ENCODE peak calls at places on chromosomes 3 and 15, in eight cellular contexts. One of them, this sample, is unnamed.

GRCh38 chr3:38168151-38168987 is 3.0 kb downstream of the OXSR1 start:
- DNase-seq in SJSA1: peak; percentile 54
- DNase-seq in cardiac muscle cell: peak; percentile 42
- DNase-seq in CD8-positive, alpha-beta memory T cell: no peak
- DNase-seq in right lobe of liver: no peak
- DNase-seq in gastrocnemius medialis: no peak
- DNase-seq in pancreas: no peak
- DNase-seq in small intestine: no peak
- DNase-seq in this sample: no peak

GRCh38 chr15:63010920-63011693 is 31.4 kb upstream of the TPM1 start:
- DNase-seq in cardiac muscle cell: no peak
- DNase-seq in gastrocnemius medialis: no peak
- DNase-seq in SJSA1: no peak
- DNase-seq in CD8-positive, alpha-beta memory T cell: no peak
- DNase-seq in small intestine: peak; percentile 90
- DNase-seq in right lobe of liver: peak; percentile 81
- DNase-seq in pancreas: no peak
- DNase-seq in this sample: no peak

GRCh38 chr3:66703501-66703900 is 202.7 kb upstream of the LRIG1 start:
- DNase-seq in pancreas: no peak
- DNase-seq in small intestine: no peak
- DNase-seq in cardiac muscle cell: peak; percentile 37
- DNase-seq in SJSA1: no peak
- DNase-seq in gastrocnemius medialis: no peak
- DNase-seq in right lobe of liver: no peak
- DNase-seq in CD8-positive, alpha-beta memory T cell: no peak
- DNase-seq in this sample: no peak

GRCh38 chr3:4471907-4472306 is 4.8 kb upstream of the SUMF1 start:
- DNase-seq in right lobe of liver: peak; percentile 58
- DNase-seq in pancreas: peak; percentile 77
- DNase-seq in SJSA1: no peak
- DNase-seq in gastrocnemius medialis: no peak
- DNase-seq in small intestine: no peak
- DNase-seq in cardiac muscle cell: no peak
- DNase-seq in CD8-positive, alpha-beta memory T cell: no peak
- DNase-seq in this sample: no peak

GRCh38 chr3:137509354-137510045 is 254.6 kb upstream of the SOX14 start:
- DNase-seq in CD8-positive, alpha-beta memory T cell: no peak
- DNase-seq in SJSA1: no peak
- DNase-seq in pancreas: no peak
- DNase-seq in gastrocnemius medialis: no peak
- DNase-seq in right lobe of liver: no peak
- DNase-seq in cardiac muscle cell: no peak
- DNase-seq in small intestine: no peak
- DNase-seq in this sample: no peak

GRCh38 chr15:22839046-22839705 is 710 bp downstream of the NIPA2 start:
- DNase-seq in CD8-positive, alpha-beta memory T cell: no peak
- DNase-seq in right lobe of liver: no peak
- DNase-seq in pancreas: no peak
- DNase-seq in cardiac muscle cell: peak; percentile 27
- DNase-seq in small intestine: peak; percentile 23
- DNase-seq in SJSA1: no peak
- DNase-seq in gastrocnemius medialis: no peak
- DNase-seq in this sample: no peak

GRCh38 chr3:64023187-64023860 is at the start of gene PSMD6:
- DNase-seq in SJSA1: peak; percentile 87
- DNase-seq in cardiac muscle cell: peak; percentile 89
- DNase-seq in small intestine: peak; percentile 76
- DNase-seq in right lobe of liver: peak; percentile 90
- DNase-seq in pancreas: peak; percentile 85
- DNase-seq in CD8-positive, alpha-beta memory T cell: peak; percentile 88
- DNase-seq in gastrocnemius medialis: peak; percentile 78
- DNase-seq in this sample: peak; percentile 90

GRCh38 chr3:139906441-139906840 is 28.5 kb upstream of the CLSTN2 start:
- DNase-seq in pancreas: no peak
- DNase-seq in gastrocnemius medialis: no peak
- DNase-seq in cardiac muscle cell: peak; percentile 2
- DNase-seq in right lobe of liver: no peak
- DNase-seq in CD8-positive, alpha-beta memory T cell: no peak
- DNase-seq in SJSA1: peak; percentile 65
- DNase-seq in small intestine: no peak
- DNase-seq in this sample: no peak

GRCh38 chr3:143352850-143353550 is 233.4 kb downstream of the CHST2 start:
- DNase-seq in small intestine: peak; percentile 16
- DNase-seq in pancreas: no peak
- DNase-seq in right lobe of liver: no peak
- DNase-seq in cardiac muscle cell: no peak
- DNase-seq in CD8-positive, alpha-beta memory T cell: no peak
- DNase-seq in SJSA1: no peak
- DNase-seq in gastrocnemius medialis: no peak
- DNase-seq in this sample: no peak

GRCh38 chr3:120399372-120399771 is 50.2 kb upstream of the LRRC58 start:
- DNase-seq in small intestine: no peak
- DNase-seq in cardiac muscle cell: no peak
- DNase-seq in CD8-positive, alpha-beta memory T cell: no peak
- DNase-seq in gastrocnemius medialis: no peak
- DNase-seq in SJSA1: no peak
- DNase-seq in pancreas: no peak
- DNase-seq in right lobe of liver: no peak
- DNase-seq in this sample: no peak

GRCh38 chr3:141996437-141996836 is 120.0 kb downstream of the ATP1B3 start:
- DNase-seq in SJSA1: no peak
- DNase-seq in gastrocnemius medialis: no peak
- DNase-seq in pancreas: no peak
- DNase-seq in cardiac muscle cell: no peak
- DNase-seq in CD8-positive, alpha-beta memory T cell: no peak
- DNase-seq in right lobe of liver: no peak
- DNase-seq in small intestine: no peak
- DNase-seq in this sample: no peak

GRCh38 chr3:170989100-170989648 is 37.3 kb downstream of the SLC2A2 start:
- DNase-seq in right lobe of liver: no peak
- DNase-seq in CD8-positive, alpha-beta memory T cell: no peak
- DNase-seq in pancreas: no peak
- DNase-seq in cardiac muscle cell: no peak
- DNase-seq in SJSA1: no peak
- DNase-seq in gastrocnemius medialis: no peak
- DNase-seq in small intestine: no peak
- DNase-seq in this sample: no peak

GRCh38 chr3:48690846-48691458 is 5.2 kb upstream of the NCKIPSD start:
- DNase-seq in gastrocnemius medialis: no peak
- DNase-seq in SJSA1: no peak
- DNase-seq in small intestine: no peak
- DNase-seq in cardiac muscle cell: no peak
- DNase-seq in right lobe of liver: no peak
- DNase-seq in CD8-positive, alpha-beta memory T cell: no peak
- DNase-seq in pancreas: no peak
- DNase-seq in this sample: no peak

GRCh38 chr3:115913069-115913686 is 289.9 kb downstream of the GAP43 start:
- DNase-seq in cardiac muscle cell: no peak
- DNase-seq in pancreas: no peak
- DNase-seq in small intestine: no peak
- DNase-seq in gastrocnemius medialis: no peak
- DNase-seq in SJSA1: no peak
- DNase-seq in CD8-positive, alpha-beta memory T cell: no peak
- DNase-seq in right lobe of liver: no peak
- DNase-seq in this sample: no peak

GRCh38 chr15:41490355-41490754 is 3.3 kb upstream of the ITPKA start:
- DNase-seq in cardiac muscle cell: peak; percentile 91
- DNase-seq in SJSA1: peak; percentile 80
- DNase-seq in small intestine: no peak
- DNase-seq in right lobe of liver: no peak
- DNase-seq in CD8-positive, alpha-beta memory T cell: no peak
- DNase-seq in gastrocnemius medialis: no peak
- DNase-seq in pancreas: no peak
- DNase-seq in this sample: no peak

GRCh38 chr3:40718209-40718608 is 193.4 kb downstream of the ZNF621 start:
- DNase-seq in cardiac muscle cell: no peak
- DNase-seq in small intestine: no peak
- DNase-seq in CD8-positive, alpha-beta memory T cell: no peak
- DNase-seq in gastrocnemius medialis: no peak
- DNase-seq in SJSA1: no peak
- DNase-seq in right lobe of liver: no peak
- DNase-seq in pancreas: no peak
- DNase-seq in this sample: no peak

GRCh38 chr15:89628791-89629715 is 26.2 kb downstream of the KIF7 start:
- DNase-seq in small intestine: no peak
- DNase-seq in right lobe of liver: no peak
- DNase-seq in SJSA1: no peak
- DNase-seq in CD8-positive, alpha-beta memory T cell: no peak
- DNase-seq in pancreas: no peak
- DNase-seq in cardiac muscle cell: no peak
- DNase-seq in gastrocnemius medialis: no peak
- DNase-seq in this sample: no peak

GRCh38 chr15:90598053-90598577 is 68.4 kb downstream of the CRTC3 start:
- DNase-seq in small intestine: peak; percentile 23
- DNase-seq in CD8-positive, alpha-beta memory T cell: no peak
- DNase-seq in gastrocnemius medialis: peak; percentile 67
- DNase-seq in right lobe of liver: peak; percentile 85
- DNase-seq in SJSA1: no peak
- DNase-seq in cardiac muscle cell: peak; percentile 16
- DNase-seq in pancreas: no peak
- DNase-seq in this sample: no peak

DNA sequence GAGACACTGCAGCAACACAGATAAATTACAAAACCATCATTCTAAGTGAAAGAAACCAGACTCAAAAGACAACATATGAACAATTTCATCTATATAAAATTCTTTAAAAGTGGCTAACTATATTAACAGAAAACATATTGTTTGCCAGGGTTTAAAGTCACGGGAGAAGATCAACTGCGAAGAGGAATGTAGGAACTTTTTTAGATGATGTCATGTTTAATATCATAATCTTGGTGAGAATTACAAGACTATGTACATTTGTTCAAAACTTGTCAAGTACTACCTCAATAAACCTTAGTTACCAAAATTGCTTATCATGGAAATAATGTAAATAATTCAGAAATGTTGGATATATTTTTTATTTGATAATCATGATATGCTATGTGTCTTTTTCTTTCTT is 395.1 kb upstream of the PLSCR5 start:
- DNase-seq in SJSA1: no peak
- DNase-seq in cardiac muscle cell: no peak
- DNase-seq in CD8-positive, alpha-beta memory T cell: no peak
- DNase-seq in pancreas: no peak
- DNase-seq in small intestine: no peak
- DNase-seq in gastrocnemius medialis: no peak
- DNase-seq in right lobe of liver: no peak
- DNase-seq in this sample: no peak
- H3K9me3 ChIP-seq in SJSA1: no peaks in the 10 kb centered on the region
- H3K9me3 ChIP-seq in cardiac muscle cell: no peaks in the 10 kb centered on the region
- H3K9me3 ChIP-seq in CD8-positive, alpha-beta memory T cell: no peaks in the 10 kb centered on the region
- H3K9me3 ChIP-seq in pancreas: no peaks in the 10 kb centered on the region
- H3K9me3 ChIP-seq in small intestine: no peaks in the 10 kb centered on the region
- H3K9me3 ChIP-seq in gastrocnemius medialis: no peaks in the 10 kb centered on the region
- H3K9me3 ChIP-seq in right lobe of liver: no peaks in the 10 kb centered on the region
- H3K9me3 ChIP-seq in this sample: peaks cover 2% of the 10 kb centered on the region

GRCh38 chr15:86661580-86661979 is 581.9 kb downstream of the AGBL1 start:
- DNase-seq in SJSA1: no peak
- DNase-seq in pancreas: no peak
- DNase-seq in gastrocnemius medialis: no peak
- DNase-seq in small intestine: no peak
- DNase-seq in cardiac muscle cell: no peak
- DNase-seq in CD8-positive, alpha-beta memory T cell: no peak
- DNase-seq in right lobe of liver: no peak
- DNase-seq in this sample: no peak
- H3K9me3 ChIP-seq in SJSA1: no peaks in the 10 kb centered on the region
- H3K9me3 ChIP-seq in pancreas: no peaks in the 10 kb centered on the region
- H3K9me3 ChIP-seq in gastrocnemius medialis: no peaks in the 10 kb centered on the region
- H3K9me3 ChIP-seq in small intestine: no peaks in the 10 kb centered on the region
- H3K9me3 ChIP-seq in cardiac muscle cell: no peaks in the 10 kb centered on the region
- H3K9me3 ChIP-seq in CD8-positive, alpha-beta memory T cell: no peaks in the 10 kb centered on the region
- H3K9me3 ChIP-seq in right lobe of liver: no peaks in the 10 kb centered on the region
- H3K9me3 ChIP-seq in this sample: no peaks in the 10 kb centered on the region

DNA sequence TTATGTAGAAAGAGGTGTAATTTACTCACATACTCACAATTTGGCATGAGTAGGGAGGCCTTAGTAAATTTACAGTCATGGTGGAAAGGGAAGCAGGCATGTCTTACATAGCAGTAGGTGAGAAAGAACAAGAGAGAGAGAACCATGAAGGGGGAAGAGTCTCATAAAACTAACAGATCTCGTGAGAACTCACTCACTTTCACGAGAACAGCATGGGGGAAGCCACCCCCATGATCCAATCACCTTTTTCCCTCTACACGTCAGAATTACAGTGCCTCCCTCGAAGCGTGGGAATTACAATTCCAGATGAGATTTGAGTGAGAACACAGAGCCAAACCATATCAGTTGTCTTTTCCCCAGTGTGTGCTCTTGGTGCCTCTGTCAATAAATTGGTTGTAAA is 855.3 kb downstream of the TBL1XR1 start:
- DNase-seq in cardiac muscle cell: no peak
- DNase-seq in gastrocnemius medialis: no peak
- DNase-seq in SJSA1: no peak
- DNase-seq in CD8-positive, alpha-beta memory T cell: no peak
- DNase-seq in right lobe of liver: no peak
- DNase-seq in pancreas: no peak
- DNase-seq in small intestine: no peak
- DNase-seq in this sample: no peak
- H3K9me3 ChIP-seq in cardiac muscle cell: no peaks in the 10 kb centered on the region
- H3K9me3 ChIP-seq in gastrocnemius medialis: no peaks in the 10 kb centered on the region
- H3K9me3 ChIP-seq in SJSA1: no peaks in the 10 kb centered on the region
- H3K9me3 ChIP-seq in CD8-positive, alpha-beta memory T cell: no peaks in the 10 kb centered on the region
- H3K9me3 ChIP-seq in right lobe of liver: no peaks in the 10 kb centered on the region
- H3K9me3 ChIP-seq in pancreas: no peaks in the 10 kb centered on the region
- H3K9me3 ChIP-seq in small intestine: no peaks in the 10 kb centered on the region
- H3K9me3 ChIP-seq in this sample: no peaks in the 10 kb centered on the region

GRCh38 chr15:25236861-25237155 is 202.0 kb downstream of the UBE3A start:
- DNase-seq in CD8-positive, alpha-beta memory T cell: no peak
- DNase-seq in gastrocnemius medialis: no peak
- DNase-seq in pancreas: no peak
- DNase-seq in cardiac muscle cell: no peak
- DNase-seq in right lobe of liver: no peak
- DNase-seq in small intestine: no peak
- DNase-seq in SJSA1: no peak
- DNase-seq in this sample: no peak
- H3K9me3 ChIP-seq in CD8-positive, alpha-beta memory T cell: no peaks in the 10 kb centered on the region
- H3K9me3 ChIP-seq in gastrocnemius medialis: no peaks in the 10 kb centered on the region
- H3K9me3 ChIP-seq in pancreas: no peaks in the 10 kb centered on the region
- H3K9me3 ChIP-seq in cardiac muscle cell: no peaks in the 10 kb centered on the region
- H3K9me3 ChIP-seq in right lobe of liver: no peaks in the 10 kb centered on the region
- H3K9me3 ChIP-seq in small intestine: peaks cover 6% of the 10 kb centered on the region
- H3K9me3 ChIP-seq in SJSA1: no peaks in the 10 kb centered on the region
- H3K9me3 ChIP-seq in this sample: no peaks in the 10 kb centered on the region

GRCh38 chr15:19944261-19944888 is 597.2 kb downstream of the GOLGA6L6 start:
- DNase-seq in pancreas: no peak
- DNase-seq in SJSA1: no peak
- DNase-seq in right lobe of liver: no peak
- DNase-seq in cardiac muscle cell: no peak
- DNase-seq in CD8-positive, alpha-beta memory T cell: no peak
- DNase-seq in gastrocnemius medialis: no peak
- DNase-seq in small intestine: no peak
- DNase-seq in this sample: no peak

DNA sequence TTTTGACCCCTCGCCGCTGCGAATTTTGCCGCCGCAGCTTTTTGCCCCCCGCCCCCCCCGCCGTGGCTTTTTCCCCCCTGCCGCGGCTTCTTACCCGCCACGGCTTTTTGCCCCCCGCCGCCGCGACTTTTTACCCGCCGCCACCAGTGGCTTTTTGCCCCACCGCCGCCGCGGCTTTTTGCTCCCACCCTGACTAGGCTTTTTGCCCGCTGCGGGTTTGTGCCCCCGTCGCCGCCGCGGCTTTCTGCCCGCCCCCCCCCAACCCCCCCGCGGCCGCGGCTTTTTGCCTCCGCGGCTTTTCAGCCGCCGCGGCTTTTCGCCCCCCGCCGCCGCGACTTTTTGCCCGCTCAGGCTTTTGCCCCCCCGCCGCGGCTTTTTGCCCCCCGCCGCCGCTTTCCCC is 598.1 kb downstream of the GOLGA6L6 start:
- DNase-seq in cardiac muscle cell: no peak
- DNase-seq in pancreas: no peak
- DNase-seq in SJSA1: no peak
- DNase-seq in small intestine: no peak
- DNase-seq in right lobe of liver: no peak
- DNase-seq in gastrocnemius medialis: no peak
- DNase-seq in CD8-positive, alpha-beta memory T cell: no peak
- DNase-seq in this sample: no peak
- H3K9me3 ChIP-seq in cardiac muscle cell: no peaks in the 10 kb centered on the region
- H3K9me3 ChIP-seq in pancreas: no peaks in the 10 kb centered on the region
- H3K9me3 ChIP-seq in SJSA1: no peaks in the 10 kb centered on the region
- H3K9me3 ChIP-seq in small intestine: peaks cover 4% of the 10 kb centered on the region
- H3K9me3 ChIP-seq in right lobe of liver: no peaks in the 10 kb centered on the region
- H3K9me3 ChIP-seq in gastrocnemius medialis: no peaks in the 10 kb centered on the region
- H3K9me3 ChIP-seq in CD8-positive, alpha-beta memory T cell: no peaks in the 10 kb centered on the region
- H3K9me3 ChIP-seq in this sample: no peaks in the 10 kb centered on the region